ENCODE peak calls at places on chromosomes 7 and 10, in five cellular contexts. Y is GM12878, D is HepG2, N is SK-N-SH, O is H1. V is an unnamed sample.

GRCh38 chr10:58662314-58662713 is 149.6 kb downstream of the BICC1 start:
- DNase-seq in N (no peak), Y (no peak), D (peak; percentile 89), O (no peak), V (no peak)

GRCh38 chr7:16323313-16323712 is 98.0 kb downstream of the CRPPA start:
- DNase-seq in O (no peak), D (no peak), Y (no peak), N (no peak), V (no peak)

GRCh38 chr10:123507298-123507697 is 158.9 kb upstream of the GPR26 start:
- DNase-seq in N (no peak), D (no peak), Y (no peak), O (no peak), V (no peak)

GRCh38 chr10:95308389-95309302 is 17.8 kb upstream of the PDLIM1 start:
- DNase-seq in N (no peak), D (peak; percentile 68), Y (no peak), O (no peak), V (no peak)

GRCh38 chr7:39880556-39880955 is 69.5 kb upstream of the CDK13 start:
- DNase-seq in D (no peak), O (no peak), N (no peak), Y (no peak), V (no peak)

GRCh38 chr10:49601857-49602256 is 8.3 kb upstream of the SLC18A3 start:
- DNase-seq in D (no peak), Y (no peak), N (no peak), O (no peak), V (no peak)

GRCh38 chr7:40474790-40475680 is 340.2 kb downstream of the SUGCT start:
- DNase-seq in Y (peak; percentile 31), D (no peak), N (no peak), O (no peak), V (no peak)

GRCh38 chr10:95741807-95742528 is 14.0 kb upstream of the ENTPD1 start:
- DNase-seq in D (no peak), Y (peak; percentile 60), N (no peak), O (no peak), V (peak; percentile 78)

GRCh38 chr10:24456319-24456718 is 247.4 kb downstream of the KIAA1217 start:
- DNase-seq in N (no peak), O (no peak), Y (no peak), D (no peak), V (no peak)

GRCh38 chr7:27126596-27127327 is 3.8 kb downstream of the HOXA4 start:
- DNase-seq in N (no peak), Y (no peak), O (no peak), D (no peak), V (no peak)

GRCh38 chr7:118214833-118215182 is 9.7 kb upstream of the ANKRD7 start:
- DNase-seq in D (no peak), Y (peak; percentile 11), N (no peak), O (no peak), V (no peak)

GRCh38 chr10:86757110-86757790 is 831 bp downstream of the BMPR1A start:
- DNase-seq in Y (no peak), O (no peak), D (peak; percentile 62), N (no peak), V (no peak)

GRCh38 chr10:22554481-22555182 is 159.7 kb downstream of the PIP4K2A start:
- DNase-seq in Y (no peak), D (no peak), N (peak; percentile 57), O (no peak), V (no peak)

GRCh38 chr7:45399069-45399468 is 175.1 kb upstream of the ADCY1 start:
- DNase-seq in O (no peak), N (peak; percentile 9), D (no peak), Y (no peak), V (no peak)

GRCh38 chr10:113059001-113059780 is 109.1 kb downstream of the TCF7L2 start:
- DNase-seq in O (no peak), Y (no peak), N (peak; percentile 29), D (peak; percentile 76), V (no peak)

GRCh38 chr7:80552304-80552703 is 40.4 kb upstream of the GNAT3 start:
- DNase-seq in D (no peak), O (no peak), Y (no peak), N (no peak), V (no peak)

GRCh38 chr7:101608772-101609713 is 20.1 kb downstream of the MYL10 start:
- DNase-seq in N (no peak), D (no peak), O (no peak), Y (no peak), V (no peak)
- TF ChIP-seq GABPA in N (no peak), D (no peak), O (peak; percentile 34), Y (no peak), V (no peak)

DNA sequence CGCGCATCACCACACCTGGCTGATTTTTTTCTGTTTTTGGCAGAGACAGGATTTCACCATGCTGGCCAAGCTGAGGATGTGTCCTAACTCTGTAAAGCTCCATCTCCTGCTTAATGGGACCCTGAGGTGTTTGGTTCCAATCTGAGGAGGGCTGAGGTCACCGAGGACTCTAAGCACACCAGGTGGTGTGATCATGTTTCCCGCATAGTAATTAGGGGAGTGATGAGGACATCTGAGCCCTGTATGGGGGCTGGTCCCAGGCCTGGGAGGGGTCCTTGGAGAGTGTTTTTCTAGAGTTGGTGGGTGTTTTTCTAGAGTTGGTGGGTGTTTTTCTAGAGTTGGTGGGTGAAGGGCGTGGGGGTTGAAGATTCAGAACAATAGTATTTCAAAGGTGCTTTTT is 3.0 kb upstream of the ABHD11 start:
- DNase-seq in O (no peak), N (no peak), Y (no peak), D (no peak), V (no peak)
- TF ChIP-seq JUND in O (peak; percentile 77), N (no peak), Y (no peak), D (no peak), V (no peak)

GRCh38 chr7:28953628-28954027 is 4.5 kb downstream of the TRIL start:
- DNase-seq in D (no peak), Y (no peak), N (peak; percentile 87), O (no peak), V (no peak)
- TF ChIP-seq GABPA in D (no peak), Y (no peak), N (no peak), O (no peak), V (no peak)

GRCh38 chr7:17787257-17787656 is 153.0 kb downstream of the SNX13 start:
- DNase-seq in D (no peak), N (no peak), Y (no peak), O (no peak), V (no peak)
- TF ChIP-seq JUND in D (no peak), N (no peak), Y (no peak), O (no peak), V (no peak)

GRCh38 chr10:114487815-114488536 is 83.7 kb upstream of the AFAP1L2 start:
- DNase-seq in N (no peak), Y (no peak), O (no peak), D (no peak), V (no peak)
- TF ChIP-seq GABPA in N (no peak), Y (no peak), O (no peak), D (no peak), V (no peak)

DNA sequence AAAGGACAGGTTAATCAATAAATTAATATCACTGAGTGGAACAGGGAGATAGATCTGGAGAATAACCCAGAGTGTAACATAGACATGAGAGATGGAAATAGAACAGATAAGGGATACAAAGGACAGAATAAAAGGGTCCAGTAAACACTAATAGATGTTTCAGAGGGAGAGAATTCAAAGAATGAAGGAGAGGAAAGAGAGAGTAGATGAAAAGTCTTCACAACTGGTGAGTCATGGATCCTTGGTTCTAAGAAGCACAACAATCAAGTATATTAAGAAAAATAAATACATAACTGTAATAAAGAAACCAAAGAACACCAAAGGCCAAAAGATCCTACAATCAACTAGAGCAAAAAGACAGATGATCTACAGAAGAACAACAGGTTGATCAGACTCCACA is 66.3 kb downstream of the BEND7 start:
- DNase-seq in O (no peak), N (no peak), Y (no peak), D (no peak), V (no peak)
- TF ChIP-seq JUND in O (no peak), N (no peak), Y (no peak), D (no peak), V (no peak)

DNA sequence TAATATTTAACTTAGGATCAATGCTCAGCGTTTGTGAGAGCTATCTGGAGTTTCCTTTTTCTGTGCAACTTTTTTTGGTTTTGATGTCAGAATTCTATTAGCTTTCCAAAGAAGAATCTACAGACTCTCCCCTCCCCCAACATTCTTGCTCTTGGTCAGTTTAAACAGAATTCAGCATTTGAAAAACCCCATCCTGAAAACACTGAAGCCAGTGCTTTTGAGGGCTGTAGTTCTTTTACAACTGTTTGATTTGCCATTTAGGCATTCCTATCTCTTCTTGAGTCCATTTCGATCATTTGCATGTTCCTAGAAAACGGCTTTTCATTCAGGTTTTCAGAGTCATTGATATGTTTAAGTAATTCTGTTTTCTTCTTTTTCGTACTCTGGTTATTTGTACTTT is 15.7 kb upstream of the CXCL12 start:
- DNase-seq in D (no peak), O (no peak), N (no peak), Y (no peak), V (no peak)
- TF ChIP-seq GABPA in D (no peak), O (no peak), N (no peak), Y (no peak), V (no peak)

V was measured in K562.